ENCODE peak calls at places on chromosomes 1 and 21, in seven cellular contexts. A is HCT116, P is Panc1, U is K562, O is GM12878, F is HepG2, C is H1. Z is an unnamed sample.

GRCh38 chr1:44672956-44673674 is 1.2 kb downstream of the TMEM53 start:
- DNase-seq in A (no peak), P (no peak), U (no peak), O (no peak), F (no peak), C (no peak), Z (no peak)

GRCh38 chr1:41626616-41627375 is 142.3 kb upstream of the EDN2 start:
- DNase-seq in A (peak), P (no peak), U (no peak), O (peak), F (no peak), C (no peak), Z (no peak)

GRCh38 chr1:228782662-228783414 is 47.6 kb downstream of the RHOU start:
- DNase-seq in A (no peak), P (no peak), U (no peak), O (no peak), F (peak), C (no peak), Z (no peak)

GRCh38 chr1:30123896-30124295 is 599.5 kb downstream of the MATN1 start:
- DNase-seq in A (no peak), P (no peak), U (peak), O (no peak), F (no peak), C (no peak), Z (no peak)

GRCh38 chr21:34707876-34708325 is 39.1 kb downstream of the CLIC6 start:
- DNase-seq in A (no peak), P (no peak), U (no peak), O (peak), F (no peak), C (no peak), Z (no peak)

GRCh38 chr1:111275780-111276433 is 14.7 kb upstream of the CHIA start:
- DNase-seq in A (no peak), P (no peak), U (no peak), O (no peak), F (no peak), C (no peak), Z (no peak)

GRCh38 chr1:218620956-218621355 is 275.8 kb downstream of the TGFB2 start:
- DNase-seq in A (no peak), P (peak), U (no peak), O (no peak), F (peak), C (no peak), Z (no peak)

GRCh38 chr1:157194739-157195520 is 56.7 kb upstream of the ETV3 start:
- DNase-seq in A (no peak), P (no peak), U (no peak), O (no peak), F (no peak), C (peak), Z (peak)

GRCh38 chr1:199460933-199461332 is 566.6 kb upstream of the NR5A2 start:
- DNase-seq in A (no peak), P (no peak), U (no peak), O (no peak), F (no peak), C (no peak), Z (no peak)

GRCh38 chr21:39647476-39647875 is 34.7 kb downstream of the B3GALT5 start:
- DNase-seq in A (no peak), P (no peak), U (no peak), O (no peak), F (no peak), C (no peak), Z (no peak)

GRCh38 chr21:44337428-44337827 is 1.8 kb downstream of the CFAP410 start:
- DNase-seq in A (no peak), P (no peak), U (no peak), O (no peak), F (no peak), C (no peak), Z (no peak)

GRCh38 chr21:44338971-44339910 is at the start of gene CFAP410:
- DNase-seq in A (peak), P (peak), U (peak), O (peak), F (peak), C (peak), Z (peak)

GRCh38 chr21:44335266-44336059 is 3.7 kb downstream of the CFAP410 start:
- DNase-seq in A (no peak), P (no peak), U (no peak), O (no peak), F (no peak), C (no peak), Z (no peak)

GRCh38 chr21:44334637-44335030 is 4.6 kb downstream of the CFAP410 start:
- DNase-seq in A (no peak), P (no peak), U (no peak), O (no peak), F (no peak), C (no peak), Z (no peak)

GRCh38 chr21:44337941-44338895 is 972 bp downstream of the CFAP410 start:
- DNase-seq in A (peak), P (peak), U (peak), O (no peak), F (peak), C (peak), Z (peak)
- TF ChIP-seq SIN3A in A (no peak), P (no peak), U (peak), O (no peak), F (peak), C (peak), Z (no peak)

GRCh38 chr1:161723459-161724149 is 2.3 kb downstream of the FCRLB start:
- DNase-seq in A (no peak), P (no peak), U (no peak), O (no peak), F (no peak), C (no peak), Z (no peak)
- TF ChIP-seq SIN3A in A (no peak), P (no peak), U (no peak), O (no peak), F (no peak), C (no peak), Z (no peak)

GRCh38 chr1:10958614-10959013 is 53.8 kb upstream of the TARDBP start:
- DNase-seq in A (no peak), P (no peak), U (no peak), O (no peak), F (no peak), C (no peak), Z (no peak)
- TF ChIP-seq SIN3A in A (no peak), P (no peak), U (no peak), O (no peak), F (no peak), C (no peak), Z (no peak)

GRCh38 chr1:55069280-55069679 is 29.9 kb downstream of the PCSK9 start:
- DNase-seq in A (no peak), P (no peak), U (no peak), O (no peak), F (no peak), C (no peak), Z (no peak)

GRCh38 chr1:55073187-55073916 is 34.0 kb downstream of the PCSK9 start:
- DNase-seq in A (no peak), P (no peak), U (no peak), O (no peak), F (no peak), C (no peak), Z (no peak)

GRCh38 chr1:55070291-55070690 is 30.9 kb downstream of the PCSK9 start:
- DNase-seq in A (no peak), P (no peak), U (no peak), O (no peak), F (no peak), C (no peak), Z (no peak)

GRCh38 chr1:55070765-55071164 is 31.4 kb downstream of the PCSK9 start:
- DNase-seq in A (no peak), P (no peak), U (no peak), O (no peak), F (no peak), C (no peak), Z (no peak)

DNA sequence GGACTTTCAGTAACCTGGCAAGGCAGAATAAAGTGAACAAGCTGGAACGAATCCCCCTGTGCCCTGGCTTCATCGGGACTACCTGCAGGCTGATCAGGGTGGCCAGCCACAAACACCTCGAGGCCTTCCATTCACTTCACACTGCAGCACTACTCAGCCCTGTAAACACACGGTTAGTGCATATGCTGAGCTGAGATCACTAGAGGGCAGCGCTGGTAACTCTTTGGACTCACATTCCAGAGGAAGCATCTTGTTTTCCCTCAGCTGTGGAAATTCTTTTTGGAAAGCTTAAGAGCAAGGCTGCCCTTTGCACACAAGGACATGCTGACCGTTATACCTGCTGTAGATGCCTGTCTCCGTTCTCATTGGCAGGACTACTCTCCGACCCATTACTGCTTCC is 32.1 kb downstream of the PCSK9 start:
- DNase-seq in A (no peak), P (peak), U (peak), O (no peak), F (peak), C (no peak), Z (peak)
- TF ChIP-seq SIN3A in A (no peak), P (no peak), U (no peak), O (no peak), F (no peak), C (no peak), Z (no peak)

GRCh38 chr1:51902456-51902855 is 23.9 kb upstream of the NRDC start:
- DNase-seq in A (no peak), P (no peak), U (no peak), O (no peak), F (no peak), C (no peak), Z (no peak)
- TF ChIP-seq SIN3A in A (no peak), P (no peak), U (no peak), O (no peak), F (no peak), C (no peak), Z (no peak)